ENCODE peak calls at places on chromosomes 5 and 9, in seven cellular contexts. Z, P, M, G, J, S and X are unnamed samples.

GRCh38 chr5:119083679-119084078 is 12.8 kb downstream of the DMXL1 start:
- DNase-seq in S (no peak), M (no peak), G (no peak), Z (no peak), J (no peak), P (no peak), X (no peak)

GRCh38 chr9:73180373-73180772 is 28.7 kb downstream of the ANXA1 start:
- DNase-seq in P (no peak), Z (no peak), G (no peak), S (peak), J (peak), M (no peak), X (no peak)

GRCh38 chr9:137606734-137607138 is 1.2 kb downstream of the ARRDC1 start:
- DNase-seq in P (no peak), M (no peak), J (no peak), Z (no peak), G (no peak), S (no peak), X (no peak)

GRCh38 chr9:138042146-138042545 is 164.6 kb downstream of the CACNA1B start:
- DNase-seq in P (no peak), M (no peak), G (no peak), J (no peak), S (no peak), Z (no peak), X (no peak)

GRCh38 chr5:109921735-109922395 is 232.1 kb downstream of the MAN2A1 start:
- DNase-seq in M (no peak), J (no peak), G (no peak), Z (no peak), P (no peak), S (no peak), X (no peak)

GRCh38 chr5:41908374-41909079 is 4.4 kb downstream of the RIMOC1 start:
- DNase-seq in Z (no peak), P (no peak), S (no peak), J (peak), G (no peak), M (peak), X (no peak)

GRCh38 chr5:98839469-98840383 is 66.3 kb downstream of the RGMB start:
- DNase-seq in P (no peak), J (no peak), G (no peak), S (no peak), M (no peak), Z (no peak), X (no peak)

GRCh38 chr5:108193021-108193795 is 188.7 kb downstream of the FBXL17 start:
- DNase-seq in S (peak), M (peak), J (peak), G (no peak), Z (no peak), P (no peak), X (no peak)

GRCh38 chr5:61878471-61878870 is 427.5 kb upstream of the KIF2A start:
- DNase-seq in S (no peak), Z (no peak), J (no peak), M (no peak), G (no peak), P (no peak), X (no peak)

GRCh38 chr9:133065070-133065388 is 3.2 kb downstream of the CEL start:
- DNase-seq in M (no peak), P (no peak), J (no peak), G (no peak), Z (no peak), S (no peak), X (peak)

GRCh38 chr5:17216974-17217325 is 481 bp upstream of the BASP1 start:
- DNase-seq in G (peak), Z (no peak), J (peak), S (no peak), M (no peak), P (peak), X (no peak)

GRCh38 chr9:137262909-137263285 is 7.8 kb downstream of the NELFB start:
- DNase-seq in M (no peak), J (no peak), G (no peak), P (no peak), Z (no peak), S (no peak), X (no peak)

GRCh38 chr9:18979367-18979766 is 53.6 kb downstream of the SAXO1 start:
- DNase-seq in J (peak), Z (no peak), G (no peak), P (no peak), S (no peak), M (no peak), X (no peak)

GRCh38 chr5:58622884-58623871 is 40.3 kb downstream of the RAB3C start:
- DNase-seq in M (no peak), G (no peak), J (no peak), P (no peak), Z (no peak), S (no peak), X (no peak)

GRCh38 chr5:38094889-38095288 is 163.5 kb upstream of the EGFLAM start:
- DNase-seq in M (no peak), Z (no peak), P (no peak), S (no peak), G (no peak), J (no peak), X (no peak)

GRCh38 chr5:153782589-153783238 is 256.0 kb downstream of the FAM114A2 start:
- DNase-seq in M (no peak), J (no peak), S (no peak), G (no peak), Z (no peak), P (no peak), X (no peak)

GRCh38 chr5:92963801-92964200 is 617.2 kb downstream of the NR2F1-AS1 start:
- DNase-seq in J (no peak), G (no peak), Z (no peak), P (no peak), M (no peak), S (no peak), X (no peak)

GRCh38 chr5:146967646-146968045 is 89.1 kb upstream of the PPP2R2B start:
- DNase-seq in M (no peak), G (no peak), J (no peak), Z (no peak), P (no peak), S (no peak), X (no peak)

GRCh38 chr5:132823481-132824050 is 6.9 kb downstream of the SHROOM1 start:
- DNase-seq in S (no peak), J (no peak), P (no peak), G (no peak), M (no peak), Z (no peak), X (no peak)

GRCh38 chr5:179119415-179120170 is 59.4 kb downstream of the ZNF354C start:
- DNase-seq in Z (peak), P (no peak), S (no peak), M (no peak), J (no peak), G (no peak), X (peak)

GRCh38 chr5:891117-891836 is 1.3 kb downstream of the BRD9 start:
- DNase-seq in Z (no peak), G (no peak), M (no peak), J (no peak), P (no peak), S (no peak), X (peak)

GRCh38 chr9:76414656-76415055 is 20.4 kb upstream of the RFK start:
- DNase-seq in P (no peak), Z (no peak), G (no peak), M (no peak), J (no peak), S (peak), X (no peak)

GRCh38 chr5:158140120-158140778 is 281.3 kb upstream of the CLINT1 start:
- DNase-seq in M (no peak), P (no peak), J (peak), Z (no peak), S (no peak), G (peak), X (no peak)

GRCh38 chr9:95100071-95100627 is 217.4 kb downstream of the FANCC start:
- DNase-seq in G (no peak), J (no peak), P (no peak), Z (no peak), S (no peak), M (no peak), X (no peak)

GRCh38 chr5:71703941-71704340 is 15.1 kb upstream of the CARTPT start:
- DNase-seq in Z (no peak), G (no peak), M (no peak), P (no peak), S (no peak), J (no peak), X (no peak)

GRCh38 chr9:121201045-121201737 is 478 bp downstream of the RAB14 start:
- DNase-seq in G (no peak), S (no peak), Z (no peak), J (no peak), P (peak), M (no peak), X (peak)

GRCh38 chr9:110619831-110620230 is 40.3 kb upstream of the SVEP1 start:
- DNase-seq in M (peak), G (no peak), P (no peak), S (no peak), Z (no peak), J (peak), X (no peak)

DNA sequence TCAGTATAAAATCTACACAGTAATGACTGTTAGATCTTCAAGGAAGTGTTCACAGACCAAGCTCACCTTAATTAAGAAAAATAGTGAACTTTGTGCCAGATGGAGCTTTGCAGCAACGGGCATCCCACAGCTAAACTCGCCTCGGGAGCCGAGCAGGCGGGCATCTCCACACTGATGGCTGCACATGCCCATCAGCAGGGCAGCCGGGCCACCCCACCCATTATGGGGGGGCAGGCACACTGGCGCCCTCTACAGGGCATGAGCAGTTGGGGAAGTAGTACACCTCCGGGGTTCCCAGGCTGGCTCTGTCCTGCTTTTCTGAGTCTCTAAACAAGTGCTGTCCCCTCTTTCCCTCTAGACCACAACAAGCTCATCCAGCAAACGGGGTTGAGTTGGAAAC is 21.6 kb downstream of the ANKS6 start:
- DNase-seq in G (no peak), M (no peak), P (no peak), S (no peak), J (no peak), Z (peak), X (peak)
- TF ChIP-seq CTCF in G (no peak), M (peak), P (peak), S (peak), J (peak), Z (peak), X (peak)

GRCh38 chr5:35960328-35960727 is 21.9 kb upstream of the CAPSL start:
- DNase-seq in G (no peak), S (no peak), M (no peak), J (no peak), P (no peak), Z (no peak), X (no peak)

DNA sequence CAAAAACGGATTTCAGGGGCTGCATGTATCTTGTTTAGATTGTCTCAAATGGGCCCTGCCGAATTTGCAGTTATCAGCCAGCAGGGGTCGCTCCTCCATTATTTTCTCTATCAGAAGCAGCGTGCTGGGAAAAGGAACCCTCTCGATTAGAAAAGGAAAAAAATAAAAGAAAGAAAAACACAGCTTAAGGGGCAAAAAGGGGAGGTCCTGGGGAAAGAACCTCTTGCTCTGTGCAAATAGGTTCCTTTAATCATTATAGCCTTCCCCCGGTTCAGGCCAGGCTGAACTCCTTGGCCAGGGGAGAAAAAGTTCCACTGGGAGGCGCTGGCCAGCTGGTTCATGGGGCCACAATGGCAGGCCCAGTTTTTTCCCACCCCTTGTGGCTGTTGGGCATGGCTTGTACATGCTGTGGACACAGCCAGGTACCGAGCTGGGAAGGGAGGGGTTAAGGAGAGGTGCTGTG is 25.0 kb upstream of the CAPSL start:
- DNase-seq in G (no peak), M (no peak), Z (no peak), P (no peak), S (no peak), J (peak), X (no peak)
- TF ChIP-seq CTCF in G (no peak), M (peak), Z (no peak), P (peak), S (peak), J (peak), X (peak)

GRCh38 chr5:138752341-138752950 is 779 bp upstream of the CTNNA1 start:
- DNase-seq in G (peak), P (no peak), M (no peak), Z (no peak), S (no peak), J (peak), X (no peak)
- TF ChIP-seq CTCF in G (no peak), P (no peak), M (no peak), Z (peak), S (peak), J (no peak), X (peak)

GRCh38 chr9:127634698-127635097 is 22.6 kb downstream of the STXBP1 start:
- DNase-seq in S (no peak), P (no peak), G (no peak), J (no peak), M (no peak), Z (no peak), X (no peak)
- TF ChIP-seq CTCF in S (no peak), P (no peak), G (no peak), J (no peak), M (no peak), Z (no peak), X (no peak)

DNA sequence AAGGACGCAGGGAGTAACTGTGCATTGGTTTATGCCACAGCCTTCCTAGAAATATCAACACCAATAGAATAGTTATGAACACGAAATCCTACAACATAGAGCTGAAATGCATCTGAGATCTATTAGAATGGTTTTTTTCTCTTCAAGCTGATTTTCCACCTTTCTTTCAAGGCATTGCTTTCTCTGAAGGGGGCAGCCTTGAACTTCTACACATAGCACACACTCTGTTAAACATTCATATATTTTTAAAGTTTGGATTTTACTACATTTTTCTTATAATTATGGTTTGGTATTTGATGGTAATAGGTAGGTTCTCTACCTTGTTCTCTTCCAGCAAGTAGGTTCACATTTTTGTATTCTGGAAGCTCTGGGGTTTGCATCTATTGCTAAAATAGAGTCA is 661.8 kb downstream of the SEMA5A start:
- DNase-seq in S (no peak), J (no peak), G (no peak), M (no peak), Z (no peak), P (no peak), X (no peak)
- TF ChIP-seq CTCF in S (no peak), J (peak), G (no peak), M (no peak), Z (no peak), P (no peak), X (peak)

DNA sequence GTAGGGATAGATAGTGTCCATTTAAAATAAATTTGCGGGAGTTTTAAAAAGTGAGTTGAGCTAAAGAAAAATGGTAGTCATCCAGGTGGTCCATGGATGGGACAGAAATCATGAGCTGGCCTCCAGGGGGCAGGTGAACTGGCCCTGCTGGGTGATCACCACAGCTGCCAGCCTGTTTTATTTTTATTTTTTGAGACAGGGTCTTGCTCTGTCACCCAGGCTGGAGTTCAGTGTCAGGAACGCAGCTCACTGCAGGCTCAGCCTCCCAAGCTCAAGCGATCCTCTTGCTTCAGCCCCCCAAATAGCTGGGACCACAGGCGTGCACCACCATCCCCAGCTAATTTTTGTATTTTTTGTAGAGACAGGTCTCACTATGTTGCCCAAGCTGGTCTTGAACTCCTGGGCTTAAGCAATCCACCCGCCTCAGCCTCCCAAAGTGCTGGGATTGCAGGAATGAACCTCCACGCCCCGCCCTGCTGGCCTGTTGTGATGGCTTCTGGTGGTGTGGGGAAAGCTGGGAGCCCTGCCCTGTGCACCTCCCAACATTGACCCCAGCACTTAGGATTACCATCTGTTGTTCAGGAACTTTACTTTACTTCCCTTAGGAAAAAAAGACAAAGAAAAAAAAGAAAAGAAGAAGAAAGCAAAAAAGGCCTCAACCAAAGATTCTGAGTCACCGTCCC is 14.8 kb downstream of the CD74 start:
- DNase-seq in S (no peak), J (no peak), Z (no peak), G (no peak), M (no peak), P (no peak), X (no peak)
- TF ChIP-seq CTCF in S (no peak), J (peak), Z (no peak), G (no peak), M (no peak), P (peak), X (peak)

GRCh38 chr5:142110046-142110531 is 1.5 kb downstream of the NDFIP1 start:
- DNase-seq in S (no peak), J (peak), G (peak), M (no peak), P (no peak), Z (no peak), X (no peak)
- TF ChIP-seq CTCF in S (no peak), J (no peak), G (no peak), M (no peak), P (peak), Z (peak), X (peak)

GRCh38 chr5:43121565-43122484 is 1.1 kb downstream of the ZNF131 start:
- DNase-seq in Z (peak), P (no peak), S (peak), J (peak), M (peak), G (no peak), X (no peak)
- TF ChIP-seq CTCF in Z (no peak), P (no peak), S (no peak), J (no peak), M (peak), G (no peak), X (peak)

GRCh38 chr9:100309992-100310391 is 42.8 kb downstream of the TEX10 start:
- DNase-seq in P (no peak), S (no peak), J (no peak), G (no peak), Z (no peak), M (no peak), X (no peak)
- TF ChIP-seq CTCF in P (no peak), S (no peak), J (no peak), G (no peak), Z (no peak), M (no peak), X (no peak)